ENCODE peak calls at places on chromosomes 11 and 22, in ten cellular contexts. A is SW 1271; T is heart right ventricle; Y is CD8-positive, alpha-beta T cell; X is EL; W is osteocyte; H is adipocyte; U is stimulated activated effector memory CD8-positive, alpha-beta T cell treated with anti-CD3 and anti-CD28 coated beads, Interleukin-12 subunit alpha, Interleukin-12 subunit beta, amount 100 ng/mL, for 72 hours; S is activated T-cell treated with anti-CD3 and anti-CD28 coated beads for 1 hour; D is hepatocyte. O is an unnamed sample.

GRCh38 chr11:90722552-90723190 is 499.8 kb upstream of the CHORDC1 start:
- DNase-seq in S (no peak), D (no peak), X (no peak), Y (no peak), T (no peak), U (no peak), H (no peak), A (no peak), W (no peak), O (no peak)

GRCh38 chr22:47014636-47014930 is 252.1 kb downstream of the TBC1D22A start:
- DNase-seq in S (no peak), A (no peak), H (no peak), D (no peak), X (no peak), Y (no peak), W (no peak), U (no peak), T (no peak), O (no peak)

GRCh38 chr11:1192741-1193325 is 30.0 kb upstream of the MUC5B start:
- DNase-seq in S (no peak), H (no peak), Y (no peak), W (peak), D (no peak), T (no peak), X (no peak), U (no peak), A (no peak), O (no peak)

GRCh38 chr22:20530368-20531153 is 23.2 kb downstream of the MED15 start:
- DNase-seq in A (peak), H (peak), T (no peak), U (no peak), D (peak), W (no peak), S (no peak), X (peak), Y (no peak), O (no peak)

GRCh38 chr11:40397141-40397540 is 1062.3 kb downstream of the LRRC4C start:
- DNase-seq in Y (no peak), X (no peak), H (peak), S (no peak), D (no peak), U (no peak), T (no peak), A (no peak), W (no peak), O (no peak)

GRCh38 chr11:73308963-73309960 is 1.2 kb downstream of the ARHGEF17 start:
- DNase-seq in U (no peak), S (no peak), A (peak), X (peak), Y (no peak), T (peak), H (peak), W (peak), D (peak), O (peak)

GRCh38 chr22:46738642-46738960 is 549 bp upstream of the CERK start:
- DNase-seq in X (no peak), S (no peak), D (no peak), U (no peak), W (no peak), Y (peak), H (no peak), T (no peak), A (no peak), O (peak)

GRCh38 chr11:7251836-7252682 is at the start of gene SYT9:
- DNase-seq in A (no peak), Y (no peak), U (no peak), S (no peak), T (peak), X (peak), W (peak), D (peak), H (peak), O (no peak)

GRCh38 chr22:41305646-41306045 is 4.3 kb downstream of the ZC3H7B start:
- DNase-seq in H (peak), A (peak), S (no peak), Y (no peak), T (no peak), W (no peak), X (peak), D (no peak), U (no peak), O (no peak)

GRCh38 chr22:37752189-37753061 is 55.3 kb upstream of the GCAT start:
- DNase-seq in D (peak), T (peak), S (no peak), Y (no peak), H (peak), A (peak), X (peak), U (no peak), W (peak), O (peak)

GRCh38 chr11:67269401-67270255 is 3.4 kb downstream of the GRK2 start:
- DNase-seq in H (no peak), A (no peak), U (no peak), T (no peak), D (no peak), X (no peak), S (no peak), Y (no peak), W (no peak), O (no peak)

GRCh38 chr11:132115454-132115853 is 745.0 kb downstream of the NTM start:
- DNase-seq in A (no peak), T (no peak), X (no peak), S (no peak), U (no peak), Y (no peak), H (no peak), D (no peak), W (no peak), O (no peak)

GRCh38 chr11:102312656-102313055 is 4.6 kb upstream of the BIRC3 start:
- DNase-seq in U (no peak), T (no peak), X (no peak), W (no peak), H (peak), Y (no peak), S (no peak), D (no peak), A (no peak), O (no peak)

GRCh38 chr11:15988693-15989231 is 367.6 kb downstream of the SOX6 start:
- DNase-seq in U (no peak), D (no peak), H (no peak), A (no peak), T (no peak), S (no peak), X (no peak), Y (no peak), W (no peak), O (peak)

GRCh38 chr11:5367461-5368074 is 16.0 kb upstream of the OR51M1 start:
- DNase-seq in T (peak), U (no peak), A (no peak), Y (no peak), X (peak), S (no peak), W (no peak), H (peak), D (no peak), O (no peak)

GRCh38 chr11:61972112-61972795 is 4.8 kb upstream of the FTH1 start:
- DNase-seq in D (no peak), Y (no peak), U (no peak), H (no peak), A (no peak), W (no peak), S (no peak), T (no peak), X (no peak), O (no peak)

GRCh38 chr11:95487391-95487790 is 256.4 kb upstream of the SESN3 start:
- DNase-seq in S (no peak), U (no peak), A (no peak), X (no peak), T (no peak), D (no peak), Y (no peak), W (no peak), H (no peak), O (no peak)

GRCh38 chr11:2269601-2270321 is 627 bp downstream of the ASCL2 start:
- DNase-seq in H (peak), D (peak), X (peak), S (peak), Y (peak), U (no peak), W (no peak), A (no peak), T (peak), O (no peak)

GRCh38 chr22:40196628-40197027 is 18.9 kb downstream of the TNRC6B start:
- DNase-seq in T (no peak), X (peak), S (no peak), Y (no peak), H (peak), U (no peak), A (no peak), W (no peak), D (peak), O (no peak)

GRCh38 chr11:61477734-61478148 is 30.8 kb upstream of the LRRC10B start:
- DNase-seq in T (peak), H (peak), X (peak), Y (peak), S (peak), A (no peak), U (peak), W (no peak), D (peak), O (peak)

GRCh38 chr11:1165256-1166041 is 7.7 kb downstream of the MUC5AC start:
- DNase-seq in H (no peak), X (no peak), T (no peak), Y (no peak), U (no peak), D (no peak), S (no peak), W (no peak), A (no peak), O (no peak)

GRCh38 chr11:9004310-9004945 is 627 bp upstream of the NRIP3 start:
- DNase-seq in U (peak), D (peak), X (no peak), T (no peak), W (no peak), H (peak), Y (no peak), S (peak), A (no peak), O (peak)

GRCh38 chr22:38734203-38735100 is 21.3 kb downstream of the SUN2 start:
- DNase-seq in S (no peak), Y (no peak), D (peak), W (no peak), X (no peak), T (no peak), A (no peak), H (no peak), U (no peak), O (no peak)

GRCh38 chr22:49749227-49749626 is 78.4 kb downstream of the BRD1 start:
- DNase-seq in A (no peak), Y (no peak), H (no peak), U (no peak), D (no peak), W (no peak), T (no peak), X (no peak), S (no peak), O (no peak)

GRCh38 chr11:20564811-20565210 is 34.6 kb upstream of the SLC6A5 start:
- DNase-seq in X (no peak), Y (no peak), U (no peak), W (no peak), S (no peak), H (no peak), D (no peak), T (no peak), A (no peak), O (no peak)

O was measured in SJCRH30.